ENCODE peak calls at places on chromosomes 3 and 15, in eight cellular contexts. Y is effector CD4-positive, alpha-beta T cell; X is stimulated activated CD4-positive, alpha-beta T cell treated with anti-CD3 and anti-CD28 coated beads, Interleukin-1b, Interleukin-23, amount 100 ng/mL, for 24 hours; Q is left lobe of liver; V is Daoy; P is pulmonary artery endothelial cell; N is activated B cell treated with CpG ODN at 0.5 μM for 24 hours; E is T-cell. T is an unnamed sample.

GRCh38 chr3:24495334-24495994 is 814 bp upstream of the THRB start:
- DNase-seq in P (no peak), Q (peak), Y (no peak), N (no peak), E (no peak), X (no peak), V (peak), T (no peak)

GRCh38 chr3:45333549-45333948 is 54.8 kb upstream of the LARS2 start:
- DNase-seq in X (no peak), P (no peak), N (no peak), Y (no peak), E (no peak), Q (no peak), V (peak), T (no peak)

GRCh38 chr3:97996988-97997387 is 24.8 kb upstream of the RIOX2 start:
- DNase-seq in Q (no peak), E (no peak), Y (no peak), P (no peak), X (no peak), N (no peak), V (no peak), T (no peak)

GRCh38 chr3:45603226-45603625 is 8.7 kb downstream of the LIMD1 start:
- DNase-seq in E (no peak), X (no peak), Y (no peak), Q (no peak), N (no peak), P (no peak), V (no peak), T (no peak)

GRCh38 chr15:68570974-68571373 is 7.8 kb upstream of the CORO2B start:
- DNase-seq in N (no peak), Q (no peak), V (no peak), E (no peak), X (no peak), Y (no peak), P (no peak), T (no peak)

GRCh38 chr3:107644631-107645030 is 121.9 kb downstream of the BBX start:
- DNase-seq in V (no peak), X (no peak), Q (no peak), P (no peak), Y (no peak), E (no peak), N (no peak), T (no peak)

GRCh38 chr15:25238126-25238525 is 200.7 kb downstream of the UBE3A start:
- DNase-seq in Y (no peak), E (no peak), Q (no peak), X (no peak), P (no peak), V (no peak), N (no peak), T (no peak)

GRCh38 chr3:134338516-134339261 is 35.6 kb downstream of the AMOTL2 start:
- DNase-seq in P (no peak), Q (no peak), V (no peak), N (no peak), X (no peak), E (no peak), Y (no peak), T (no peak)

GRCh38 chr3:13274125-13274873 is 145.8 kb downstream of the NUP210 start:
- DNase-seq in P (no peak), Y (no peak), X (no peak), V (no peak), E (no peak), Q (no peak), N (no peak), T (no peak)

GRCh38 chr3:47567149-47567548 is 11.5 kb downstream of the CSPG5 start:
- DNase-seq in Q (no peak), P (no peak), X (no peak), N (no peak), Y (no peak), E (no peak), V (no peak), T (no peak)

GRCh38 chr3:194688946-194689345 is 3.3 kb downstream of the FAM43A start:
- DNase-seq in N (no peak), V (no peak), Q (peak), Y (no peak), P (no peak), E (no peak), X (no peak), T (no peak)

T was measured in effector memory CD8-positive, alpha-beta T cell.